ENCODE peak calls at places on chromosomes 6 and 20, in eight cellular contexts. F, O, V, X, R, K, I and M are unnamed samples.

GRCh38 chr20:39880890-39881289 is 808.1 kb downstream of the MAFB start:
- DNase-seq in I (no peak), V (no peak), F (no peak), R (no peak), O (no peak), K (no peak), X (no peak), M (no peak)

GRCh38 chr6:41826343-41827043 is 39.0 kb downstream of the TOMM6 start:
- DNase-seq in O (no peak), K (no peak), F (no peak), V (no peak), X (no peak), R (no peak), I (no peak), M (no peak)

GRCh38 chr6:36912583-36912982 is 26.8 kb downstream of the C6orf89 start:
- DNase-seq in F (no peak), O (peak), K (no peak), X (peak), I (no peak), R (peak), V (no peak), M (no peak)

GRCh38 chr20:12252793-12253192 is 335.1 kb downstream of the BTBD3 start:
- DNase-seq in X (no peak), I (no peak), O (no peak), V (no peak), F (no peak), R (no peak), K (no peak), M (no peak)

GRCh38 chr6:52598123-52598823 is 21.4 kb upstream of the TRAM2 start:
- DNase-seq in V (peak), O (no peak), R (peak), F (peak), K (no peak), I (peak), X (peak), M (peak)

GRCh38 chr6:14468656-14469321 is 351.2 kb downstream of the CD83 start:
- DNase-seq in F (no peak), X (no peak), R (no peak), O (no peak), K (no peak), V (no peak), I (no peak), M (no peak)

GRCh38 chr6:31701666-31702420 is 1.3 kb downstream of the ABHD16A start:
- DNase-seq in F (no peak), I (no peak), X (no peak), R (no peak), K (no peak), O (no peak), V (peak), M (no peak)

GRCh38 chr6:134928151-134928917 is 21.6 kb downstream of the ALDH8A1 start:
- DNase-seq in O (no peak), V (no peak), X (no peak), R (no peak), F (no peak), K (no peak), I (no peak), M (no peak)

GRCh38 chr20:3970016-3970415 is 45.3 kb downstream of the RNF24 start:
- DNase-seq in K (no peak), V (no peak), O (no peak), X (no peak), I (no peak), R (no peak), F (peak), M (no peak)

GRCh38 chr6:144548525-144548924 is 263.4 kb downstream of the UTRN start:
- DNase-seq in X (no peak), F (no peak), V (no peak), R (no peak), O (no peak), I (no peak), K (no peak), M (no peak)

GRCh38 chr20:8121666-8122065 is 10.4 kb upstream of the PLCB1 start:
- DNase-seq in V (no peak), X (peak), O (no peak), I (no peak), F (no peak), R (no peak), K (no peak), M (no peak)

GRCh38 chr20:47627540-47627939 is 125.9 kb downstream of the NCOA3 start:
- DNase-seq in F (no peak), V (no peak), O (no peak), X (no peak), K (no peak), I (no peak), R (no peak), M (no peak)

GRCh38 chr6:43724354-43724753 is 36.8 kb upstream of the MRPS18A start:
- DNase-seq in V (no peak), F (no peak), O (no peak), X (no peak), K (no peak), I (no peak), R (no peak), M (no peak)

GRCh38 chr6:42745083-42745637 is 743 bp downstream of the TBCC start:
- DNase-seq in R (peak), K (no peak), F (no peak), O (no peak), V (peak), I (peak), X (no peak), M (peak)

GRCh38 chr20:1890469-1891262 is 4.5 kb upstream of the SIRPA start:
- DNase-seq in F (no peak), R (no peak), V (no peak), K (no peak), X (no peak), I (no peak), O (no peak), M (no peak)

GRCh38 chr6:158707826-158708225 is 58.0 kb downstream of the SYTL3 start:
- DNase-seq in X (no peak), K (no peak), V (no peak), R (no peak), O (no peak), I (peak), F (no peak), M (peak)

GRCh38 chr6:158707120-158707519 is 57.3 kb downstream of the SYTL3 start:
- DNase-seq in K (no peak), X (peak), V (peak), O (no peak), R (no peak), I (peak), F (peak), M (peak)

GRCh38 chr6:158705386-158706126 is 55.7 kb downstream of the SYTL3 start:
- DNase-seq in F (no peak), V (no peak), R (no peak), I (no peak), K (no peak), X (no peak), O (no peak), M (no peak)

GRCh38 chr6:158708239-158708638 is 58.4 kb downstream of the SYTL3 start:
- DNase-seq in V (peak), O (no peak), F (no peak), X (no peak), I (peak), K (no peak), R (no peak), M (peak)

DNA sequence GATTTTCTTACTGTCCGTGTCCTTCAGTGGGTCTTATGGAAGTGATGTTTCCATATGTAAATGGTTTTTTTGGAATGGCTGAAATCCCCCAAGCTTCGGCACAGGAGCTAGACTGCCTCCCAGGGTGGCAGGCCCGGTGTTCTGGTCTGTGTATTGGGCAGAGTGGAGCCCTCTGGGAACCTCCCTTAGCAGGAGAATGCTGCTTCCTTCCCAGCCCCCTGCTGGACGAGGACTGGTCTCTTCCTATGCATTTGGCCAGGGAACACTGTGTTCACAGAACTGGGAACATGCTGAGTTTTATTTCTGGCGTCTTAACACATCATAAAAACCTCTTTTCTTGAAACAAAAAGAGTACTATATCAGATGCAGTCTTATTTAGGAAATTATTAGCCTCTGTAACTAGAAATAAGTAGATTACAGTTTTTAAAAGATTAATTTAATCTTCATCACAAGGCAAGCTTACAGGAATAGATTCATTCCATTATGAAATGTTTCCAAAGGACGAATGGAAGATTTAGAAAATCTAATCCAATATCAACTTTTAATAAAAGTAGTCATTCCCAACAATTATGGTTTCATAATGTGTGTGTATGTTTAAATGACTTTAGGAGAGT is 56.6 kb downstream of the SYTL3 start:
- DNase-seq in V (peak), K (no peak), F (peak), O (no peak), X (peak), I (peak), R (no peak), M (peak)
- H3K27ac ChIP-seq in V (peak), K (peak), F (peak), O (no peak), X (no peak), I (peak), R (no peak), M (peak)

GRCh38 chr6:164325168-164325567 is 910.6 kb downstream of the QKI start:
- DNase-seq in X (no peak), O (no peak), R (no peak), V (no peak), K (no peak), I (no peak), F (no peak), M (no peak)

GRCh38 chr6:164321297-164321696 is 906.8 kb downstream of the QKI start:
- DNase-seq in X (peak), O (no peak), I (no peak), F (no peak), R (no peak), K (no peak), V (no peak), M (no peak)

DNA sequence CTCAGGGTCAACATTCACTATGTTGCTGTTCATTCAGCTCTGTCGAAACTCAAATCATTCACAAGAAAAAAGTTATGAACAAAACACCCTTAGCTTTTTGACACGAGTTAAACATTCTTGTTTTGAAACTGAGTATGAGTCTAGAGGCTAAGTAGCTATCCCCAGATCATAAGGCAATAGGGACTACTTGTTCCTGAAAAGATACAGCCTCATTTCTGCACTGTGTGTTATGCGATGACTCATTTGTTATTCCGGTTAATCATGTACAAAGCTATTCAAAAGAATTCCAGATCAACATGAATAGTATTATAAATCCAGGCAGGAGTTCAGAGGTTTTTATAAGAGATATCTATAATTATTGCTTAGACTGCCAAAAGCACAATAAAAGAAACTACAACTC is 908.0 kb downstream of the QKI start:
- DNase-seq in R (no peak), F (no peak), V (no peak), I (no peak), O (no peak), K (no peak), X (peak), M (no peak)
- H3K27ac ChIP-seq in R (no peak), F (no peak), V (peak), I (no peak), O (no peak), K (no peak), X (peak), M (no peak)

DNA sequence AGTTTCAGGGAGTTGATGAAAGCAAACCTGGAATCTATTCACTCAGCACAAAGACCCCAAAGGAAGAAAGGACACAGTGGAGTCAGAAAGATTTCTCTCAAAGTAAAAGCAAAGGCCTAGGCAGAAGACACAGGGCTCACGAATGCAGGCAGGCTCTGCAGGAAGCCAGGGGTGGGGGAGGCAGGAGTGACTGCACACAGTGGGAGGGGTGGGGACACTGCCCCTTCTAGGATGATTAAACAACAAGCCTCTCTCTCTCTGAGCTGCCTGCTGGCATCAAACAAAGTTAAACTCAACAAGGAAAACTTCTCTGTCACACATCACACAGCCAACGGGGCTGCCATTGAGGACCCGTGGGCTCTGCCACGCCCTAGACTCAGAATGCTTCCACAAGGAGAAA is 70.2 kb downstream of the RAMACL start:
- DNase-seq in V (no peak), X (no peak), K (no peak), O (no peak), I (no peak), F (no peak), R (no peak), M (no peak)
- H3K27ac ChIP-seq in V (no peak), X (no peak), K (no peak), O (no peak), I (no peak), F (no peak), R (no peak), M (no peak)

GRCh38 chr6:169132361-169132895 is 121.2 kb downstream of the THBS2 start:
- DNase-seq in K (no peak), X (no peak), V (no peak), F (no peak), R (no peak), I (no peak), O (no peak), M (no peak)
- H3K27ac ChIP-seq in K (no peak), X (no peak), V (no peak), F (no peak), R (no peak), I (no peak), O (no peak), M (no peak)

DNA sequence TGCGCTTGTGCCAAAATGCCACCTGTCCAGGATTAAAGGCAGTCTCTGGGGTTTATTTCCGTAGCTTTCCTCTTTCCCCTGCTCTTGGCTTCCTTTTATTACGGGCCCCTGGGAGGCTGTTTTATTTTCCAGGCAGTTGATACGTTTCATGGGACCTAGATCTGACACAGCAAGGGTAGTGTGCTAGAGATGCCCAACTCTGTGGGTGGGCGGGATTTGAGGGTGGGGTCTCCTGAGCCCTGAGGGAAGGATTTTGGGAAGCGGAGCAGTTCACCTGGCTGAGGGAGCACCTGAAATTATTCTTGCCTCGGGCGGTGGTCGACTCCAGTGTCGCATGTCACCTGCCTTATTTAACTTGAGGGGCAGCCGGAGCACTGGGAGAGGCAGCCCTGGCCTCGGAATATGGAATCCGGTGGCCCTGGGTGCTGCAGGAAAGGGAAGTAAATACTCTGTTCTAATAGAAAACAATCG is 9.6 kb upstream of the NKX2-2 start:
- DNase-seq in X (no peak), F (no peak), V (no peak), K (no peak), R (no peak), I (no peak), O (no peak), M (no peak)
- H3K27ac ChIP-seq in X (no peak), F (no peak), V (no peak), K (no peak), R (no peak), I (no peak), O (no peak), M (no peak)

GRCh38 chr6:158056355-158056754 is 74.7 kb downstream of the SYNJ2 start:
- DNase-seq in O (no peak), R (no peak), K (no peak), X (no peak), V (no peak), I (no peak), F (no peak), M (no peak)
- H3K27ac ChIP-seq in O (peak), R (no peak), K (no peak), X (peak), V (no peak), I (no peak), F (no peak), M (no peak)

DNA sequence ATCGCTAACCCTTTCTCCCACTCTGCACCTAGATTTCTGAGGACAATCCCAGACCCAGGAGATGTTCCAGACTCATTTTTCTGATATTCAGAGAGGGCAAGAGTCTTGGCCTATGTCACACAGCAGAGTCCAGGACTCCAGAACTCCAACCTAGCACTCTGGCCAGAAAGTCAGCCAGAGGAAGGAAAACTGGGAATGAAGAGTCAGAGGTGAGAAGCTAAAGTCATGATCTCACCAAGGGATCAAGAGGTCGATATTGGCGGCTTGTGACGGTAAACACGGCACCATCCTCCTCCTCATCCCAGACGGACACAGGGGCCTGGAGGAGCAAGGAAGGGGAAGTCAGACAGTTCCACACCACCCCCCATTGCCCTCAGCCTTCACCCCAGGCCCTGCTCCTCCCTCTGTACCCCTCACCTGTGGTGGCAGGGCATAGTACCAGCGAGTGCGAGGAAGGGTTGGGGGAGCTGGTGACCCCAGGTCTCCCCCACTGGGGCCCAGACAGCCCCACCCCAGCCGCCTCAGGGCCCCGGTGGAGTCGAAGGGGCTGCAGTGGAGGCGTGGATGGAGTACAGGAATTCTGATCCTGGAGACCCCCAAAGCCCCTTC is 1.8 kb downstream of the RGL2 start:
- DNase-seq in F (no peak), K (no peak), R (no peak), X (no peak), I (no peak), O (no peak), V (no peak), M (no peak)
- H3K27ac ChIP-seq in F (peak), K (no peak), R (no peak), X (peak), I (peak), O (no peak), V (peak), M (peak)